ENCODE peak calls at places on chromosomes 13 and 19, in eight cellular contexts. One of them, this sample, is unnamed.

GRCh38 chr19:44614313-44614712 is 950 bp downstream of the IGSF23 start:
- DNase-seq in fibroblast of lung: no peak
- DNase-seq in DND-41: no peak
- DNase-seq in GM12878: no peak
- DNase-seq in neural progenitor cell: no peak
- DNase-seq in endothelial cell of umbilical vein: no peak
- DNase-seq in hepatocyte: no peak
- DNase-seq in H1: no peak
- DNase-seq in this sample: no peak

GRCh38 chr13:111153279-111153976 is 38.3 kb downstream of the ARHGEF7 start:
- DNase-seq in GM12878: no peak
- DNase-seq in endothelial cell of umbilical vein: peak; percentile 96
- DNase-seq in H1: peak; percentile 60
- DNase-seq in fibroblast of lung: peak; percentile 94
- DNase-seq in hepatocyte: peak; percentile 96
- DNase-seq in DND-41: peak; percentile 93
- DNase-seq in neural progenitor cell: peak; percentile 96
- DNase-seq in this sample: peak; percentile 83

GRCh38 chr13:40146063-40146462 is 490.6 kb downstream of the COG6 start:
- DNase-seq in GM12878: no peak
- DNase-seq in H1: no peak
- DNase-seq in DND-41: no peak
- DNase-seq in neural progenitor cell: peak; percentile 26
- DNase-seq in endothelial cell of umbilical vein: no peak
- DNase-seq in fibroblast of lung: no peak
- DNase-seq in hepatocyte: no peak
- DNase-seq in this sample: no peak

GRCh38 chr13:44368062-44368591 is 5.5 kb upstream of the SERP2 start:
- DNase-seq in neural progenitor cell: no peak
- DNase-seq in hepatocyte: peak; percentile 63
- DNase-seq in H1: no peak
- DNase-seq in fibroblast of lung: peak; percentile 63
- DNase-seq in DND-41: no peak
- DNase-seq in GM12878: no peak
- DNase-seq in endothelial cell of umbilical vein: peak; percentile 21
- DNase-seq in this sample: no peak

GRCh38 chr19:11111771-11112144 is 22.5 kb downstream of the LDLR start:
- DNase-seq in H1: no peak
- DNase-seq in GM12878: no peak
- DNase-seq in neural progenitor cell: no peak
- DNase-seq in hepatocyte: no peak
- DNase-seq in DND-41: no peak
- DNase-seq in fibroblast of lung: no peak
- DNase-seq in endothelial cell of umbilical vein: no peak
- DNase-seq in this sample: peak; percentile 54

GRCh38 chr19:29812080-29812880 is 489 bp downstream of the CCNE1 start:
- DNase-seq in GM12878: no peak
- DNase-seq in DND-41: no peak
- DNase-seq in fibroblast of lung: no peak
- DNase-seq in hepatocyte: peak; percentile 49
- DNase-seq in H1: no peak
- DNase-seq in endothelial cell of umbilical vein: no peak
- DNase-seq in neural progenitor cell: peak; percentile 53
- DNase-seq in this sample: no peak

GRCh38 chr13:41931337-41931736 is 29.6 kb downstream of the VWA8 start:
- DNase-seq in H1: no peak
- DNase-seq in hepatocyte: no peak
- DNase-seq in DND-41: no peak
- DNase-seq in GM12878: no peak
- DNase-seq in neural progenitor cell: no peak
- DNase-seq in fibroblast of lung: peak; percentile 49
- DNase-seq in endothelial cell of umbilical vein: no peak
- DNase-seq in this sample: no peak

GRCh38 chr19:14370169-14370998 is 10.9 kb upstream of the ADGRE5 start:
- DNase-seq in neural progenitor cell: no peak
- DNase-seq in H1: no peak
- DNase-seq in endothelial cell of umbilical vein: no peak
- DNase-seq in DND-41: no peak
- DNase-seq in fibroblast of lung: no peak
- DNase-seq in hepatocyte: no peak
- DNase-seq in GM12878: no peak
- DNase-seq in this sample: no peak

GRCh38 chr19:6233827-6234511 is 45.8 kb downstream of the MLLT1 start:
- DNase-seq in endothelial cell of umbilical vein: peak; percentile 28
- DNase-seq in hepatocyte: no peak
- DNase-seq in H1: no peak
- DNase-seq in DND-41: no peak
- DNase-seq in fibroblast of lung: no peak
- DNase-seq in GM12878: no peak
- DNase-seq in neural progenitor cell: no peak
- DNase-seq in this sample: no peak

GRCh38 chr19:28610731-28611130 is 602.2 kb downstream of the UQCRFS1 start:
- DNase-seq in endothelial cell of umbilical vein: no peak
- DNase-seq in DND-41: no peak
- DNase-seq in hepatocyte: no peak
- DNase-seq in H1: no peak
- DNase-seq in neural progenitor cell: no peak
- DNase-seq in fibroblast of lung: no peak
- DNase-seq in GM12878: no peak
- DNase-seq in this sample: no peak

GRCh38 chr13:33611016-33611805 is 206.7 kb upstream of the RFC3 start:
- DNase-seq in GM12878: no peak
- DNase-seq in neural progenitor cell: peak; percentile 81
- DNase-seq in DND-41: no peak
- DNase-seq in H1: no peak
- DNase-seq in fibroblast of lung: peak; percentile 85
- DNase-seq in endothelial cell of umbilical vein: peak; percentile 80
- DNase-seq in hepatocyte: no peak
- DNase-seq in this sample: no peak

GRCh38 chr13:112719556-112719955 is 29.7 kb downstream of the ATP11A start:
- DNase-seq in GM12878: no peak
- DNase-seq in endothelial cell of umbilical vein: no peak
- DNase-seq in DND-41: no peak
- DNase-seq in hepatocyte: no peak
- DNase-seq in fibroblast of lung: no peak
- DNase-seq in neural progenitor cell: no peak
- DNase-seq in H1: no peak
- DNase-seq in this sample: peak; percentile 29

GRCh38 chr13:112716461-112716820 is 26.6 kb downstream of the ATP11A start:
- DNase-seq in hepatocyte: no peak
- DNase-seq in endothelial cell of umbilical vein: no peak
- DNase-seq in fibroblast of lung: no peak
- DNase-seq in neural progenitor cell: no peak
- DNase-seq in DND-41: no peak
- DNase-seq in GM12878: no peak
- DNase-seq in H1: no peak
- DNase-seq in this sample: no peak

GRCh38 chr13:112716841-112717520 is 27.1 kb downstream of the ATP11A start:
- DNase-seq in hepatocyte: no peak
- DNase-seq in GM12878: no peak
- DNase-seq in DND-41: no peak
- DNase-seq in H1: no peak
- DNase-seq in fibroblast of lung: no peak
- DNase-seq in endothelial cell of umbilical vein: no peak
- DNase-seq in neural progenitor cell: no peak
- DNase-seq in this sample: no peak

GRCh38 chr13:112719016-112719415 is 29.2 kb downstream of the ATP11A start:
- DNase-seq in fibroblast of lung: peak; percentile 79
- DNase-seq in H1: no peak
- DNase-seq in GM12878: no peak
- DNase-seq in neural progenitor cell: no peak
- DNase-seq in hepatocyte: no peak
- DNase-seq in endothelial cell of umbilical vein: peak; percentile 26
- DNase-seq in DND-41: no peak
- DNase-seq in this sample: peak; percentile 76

DNA sequence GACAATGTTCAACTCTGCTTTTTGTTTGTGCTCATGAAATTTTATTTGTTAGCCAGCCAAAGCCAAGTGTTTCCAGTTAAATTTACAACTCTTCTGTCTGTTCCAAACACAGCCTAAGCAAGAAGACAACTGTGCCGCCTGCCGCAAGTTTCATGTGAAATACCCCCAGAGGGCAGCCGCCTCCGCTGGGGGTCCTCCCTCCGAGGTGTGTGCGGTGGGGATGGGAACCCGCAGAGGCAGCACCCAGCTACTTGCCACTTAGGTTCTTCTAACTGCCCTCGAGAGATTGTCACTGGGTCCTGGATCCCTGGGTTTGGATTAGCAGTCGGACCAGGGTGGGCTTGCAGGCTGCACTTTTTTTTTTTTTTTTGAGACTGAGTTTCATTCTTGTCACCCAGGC is 28.5 kb downstream of the ATP11A start:
- DNase-seq in neural progenitor cell: no peak
- DNase-seq in H1: no peak
- DNase-seq in hepatocyte: no peak
- DNase-seq in endothelial cell of umbilical vein: no peak
- DNase-seq in DND-41: no peak
- DNase-seq in fibroblast of lung: no peak
- DNase-seq in GM12878: no peak
- DNase-seq in this sample: no peak
- H3K4me3 ChIP-seq in neural progenitor cell: no peak overlapping the region
- H3K4me3 ChIP-seq in H1: no peak overlapping the region
- H3K4me3 ChIP-seq in hepatocyte: no peak overlapping the region
- H3K4me3 ChIP-seq in endothelial cell of umbilical vein: no peak overlapping the region
- H3K4me3 ChIP-seq in DND-41: no peak overlapping the region
- H3K4me3 ChIP-seq in fibroblast of lung: no peak overlapping the region
- H3K4me3 ChIP-seq in GM12878: no peak overlapping the region
- H3K4me3 ChIP-seq in this sample: no peak overlapping the region

GRCh38 chr19:1069009-1069779 is 2.2 kb downstream of the ARHGAP45 start:
- DNase-seq in H1: no peak
- DNase-seq in neural progenitor cell: no peak
- DNase-seq in endothelial cell of umbilical vein: peak; percentile 29
- DNase-seq in fibroblast of lung: no peak
- DNase-seq in DND-41: peak; percentile 59
- DNase-seq in hepatocyte: no peak
- DNase-seq in GM12878: no peak
- DNase-seq in this sample: no peak

GRCh38 chr19:1072371-1073015 is 5.5 kb downstream of the ARHGAP45 start:
- DNase-seq in neural progenitor cell: no peak
- DNase-seq in H1: no peak
- DNase-seq in GM12878: no peak
- DNase-seq in DND-41: no peak
- DNase-seq in hepatocyte: no peak
- DNase-seq in endothelial cell of umbilical vein: no peak
- DNase-seq in fibroblast of lung: no peak
- DNase-seq in this sample: no peak

GRCh38 chr19:1070576-1070930 is 3.6 kb downstream of the ARHGAP45 start:
- DNase-seq in fibroblast of lung: no peak
- DNase-seq in DND-41: no peak
- DNase-seq in H1: no peak
- DNase-seq in endothelial cell of umbilical vein: no peak
- DNase-seq in neural progenitor cell: peak; percentile 70
- DNase-seq in GM12878: no peak
- DNase-seq in hepatocyte: no peak
- DNase-seq in this sample: no peak

GRCh38 chr19:1073063-1073955 is 6.3 kb downstream of the ARHGAP45 start:
- DNase-seq in GM12878: no peak
- DNase-seq in endothelial cell of umbilical vein: no peak
- DNase-seq in fibroblast of lung: no peak
- DNase-seq in H1: no peak
- DNase-seq in neural progenitor cell: no peak
- DNase-seq in DND-41: no peak
- DNase-seq in hepatocyte: no peak
- DNase-seq in this sample: no peak

GRCh38 chr19:1070931-1071791 is 4.2 kb downstream of the ARHGAP45 start:
- DNase-seq in DND-41: no peak
- DNase-seq in endothelial cell of umbilical vein: no peak
- DNase-seq in neural progenitor cell: peak; percentile 74
- DNase-seq in fibroblast of lung: no peak
- DNase-seq in hepatocyte: no peak
- DNase-seq in GM12878: no peak
- DNase-seq in H1: no peak
- DNase-seq in this sample: no peak
- TF ChIP-seq EZH2 in DND-41: no peak
- TF ChIP-seq EZH2 in endothelial cell of umbilical vein: no peak
- TF ChIP-seq EZH2 in neural progenitor cell: no peak
- TF ChIP-seq EZH2 in fibroblast of lung: peak; percentile 47
- TF ChIP-seq EZH2 in hepatocyte: no peak
- TF ChIP-seq EZH2 in GM12878: no peak
- TF ChIP-seq EZH2 in H1: no peak
- TF ChIP-seq EZH2 in this sample: no peak

DNA sequence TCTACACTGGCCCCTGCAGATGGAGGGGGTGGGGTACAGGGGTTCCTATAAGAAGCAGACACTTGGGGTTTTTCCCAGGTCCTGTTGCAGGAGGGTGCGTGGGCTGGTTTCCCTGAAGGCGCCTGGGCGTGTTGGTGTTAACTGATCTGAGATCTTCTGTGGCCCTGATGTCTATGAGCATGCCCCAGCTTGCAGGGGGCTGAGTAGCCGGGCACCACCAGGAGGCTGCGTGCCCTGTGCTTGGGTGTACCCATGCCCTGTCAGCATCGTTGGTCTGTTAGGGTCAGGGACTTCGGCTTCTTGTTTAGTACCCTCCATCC is 45.3 kb downstream of the CAPN12 start:
- DNase-seq in DND-41: peak; percentile 8
- DNase-seq in H1: no peak
- DNase-seq in hepatocyte: no peak
- DNase-seq in endothelial cell of umbilical vein: no peak
- DNase-seq in neural progenitor cell: no peak
- DNase-seq in GM12878: no peak
- DNase-seq in fibroblast of lung: no peak
- DNase-seq in this sample: no peak
- TF ChIP-seq CTCF in DND-41: no peak
- TF ChIP-seq CTCF in H1: no peak
- TF ChIP-seq CTCF in hepatocyte: no peak
- TF ChIP-seq CTCF in endothelial cell of umbilical vein: no peak
- TF ChIP-seq CTCF in neural progenitor cell: no peak
- TF ChIP-seq CTCF in GM12878: no peak
- TF ChIP-seq CTCF in fibroblast of lung: no peak
- TF ChIP-seq CTCF in this sample: no peak

GRCh38 chr19:55449469-55449868 is 6.4 kb upstream of the SHISA7 start:
- DNase-seq in H1: no peak
- DNase-seq in hepatocyte: no peak
- DNase-seq in endothelial cell of umbilical vein: no peak
- DNase-seq in GM12878: no peak
- DNase-seq in DND-41: no peak
- DNase-seq in neural progenitor cell: peak; percentile 44
- DNase-seq in fibroblast of lung: no peak
- DNase-seq in this sample: no peak

GRCh38 chr19:55452381-55453325 is 8.8 kb downstream of the ISOC2 start:
- DNase-seq in DND-41: peak; percentile 95
- DNase-seq in fibroblast of lung: peak; percentile 73
- DNase-seq in H1: no peak
- DNase-seq in neural progenitor cell: peak; percentile 94
- DNase-seq in GM12878: no peak
- DNase-seq in endothelial cell of umbilical vein: peak; percentile 59
- DNase-seq in hepatocyte: peak; percentile 78
- DNase-seq in this sample: no peak

GRCh38 chr19:55451163-55451521 is 8.0 kb upstream of the SHISA7 start:
- DNase-seq in GM12878: no peak
- DNase-seq in hepatocyte: no peak
- DNase-seq in fibroblast of lung: no peak
- DNase-seq in H1: no peak
- DNase-seq in neural progenitor cell: peak; percentile 54
- DNase-seq in endothelial cell of umbilical vein: no peak
- DNase-seq in DND-41: peak; percentile 21
- DNase-seq in this sample: no peak

GRCh38 chr19:55453861-55454260 is 7.6 kb downstream of the ISOC2 start:
- DNase-seq in neural progenitor cell: no peak
- DNase-seq in endothelial cell of umbilical vein: no peak
- DNase-seq in hepatocyte: no peak
- DNase-seq in fibroblast of lung: no peak
- DNase-seq in GM12878: no peak
- DNase-seq in DND-41: no peak
- DNase-seq in H1: no peak
- DNase-seq in this sample: no peak

GRCh38 chr19:55451522-55452380 is 8.7 kb upstream of the SHISA7 start:
- DNase-seq in fibroblast of lung: no peak
- DNase-seq in hepatocyte: no peak
- DNase-seq in GM12878: no peak
- DNase-seq in DND-41: peak; percentile 51
- DNase-seq in H1: no peak
- DNase-seq in neural progenitor cell: peak; percentile 72
- DNase-seq in endothelial cell of umbilical vein: no peak
- DNase-seq in this sample: no peak
- H3K4me3 ChIP-seq in fibroblast of lung: no peak overlapping the region
- H3K4me3 ChIP-seq in hepatocyte: no peak overlapping the region
- H3K4me3 ChIP-seq in GM12878: no peak overlapping the region
- H3K4me3 ChIP-seq in DND-41: peak overlapping the region; percentile 13
- H3K4me3 ChIP-seq in H1: peak overlapping the region; percentile 69
- H3K4me3 ChIP-seq in neural progenitor cell: peak overlapping the region; percentile 53
- H3K4me3 ChIP-seq in endothelial cell of umbilical vein: no peak overlapping the region
- H3K4me3 ChIP-seq in this sample: no peak overlapping the region

This sample was measured in PC-9.